ENCODE peak calls at places on chromosomes 11 and 22, in five cellular contexts. W is A549, G is fibroblast of lung, K is kidney, C is pancreas. R is an unnamed sample.
A peak's percentile ranks its signal among the peaks of the same experiment; 100 is the strongest.

GRCh38 chr11:64537876-64538275 is 53.1 kb upstream of the SLC22A12 start:
- DNase-seq in W (no peak), G (no peak), K (peak; percentile 41), C (no peak), R (no peak)

GRCh38 chr22:22098457-22099193 is 116.0 kb upstream of the TOP3B start:
- DNase-seq in W (no peak), G (no peak), K (no peak), C (no peak), R (no peak)

GRCh38 chr22:45510376-45511232 is 7.9 kb downstream of the FBLN1 start:
- DNase-seq in W (no peak), G (no peak), K (peak; percentile 45), C (no peak), R (no peak)

GRCh38 chr11:11821899-11822298 is 19.9 kb upstream of the USP47 start:
- DNase-seq in W (no peak), G (no peak), K (no peak), C (no peak), R (no peak)

GRCh38 chr11:134140961-134141490 is 72.2 kb downstream of the JAM3 start:
- DNase-seq in W (no peak), G (no peak), K (no peak), C (no peak), R (no peak)

GRCh38 chr11:88475991-88476418 is 138.5 kb upstream of the CTSC start:
- DNase-seq in W (no peak), G (no peak), K (no peak), C (no peak), R (no peak)

GRCh38 chr11:36162909-36163434 is 126.3 kb downstream of the COMMD9 start:
- DNase-seq in W (no peak), G (no peak), K (no peak), C (no peak), R (no peak)

GRCh38 chr11:12205330-12205729 is 94.9 kb downstream of the MICAL2 start:
- DNase-seq in W (no peak), G (peak; percentile 46), K (no peak), C (no peak), R (no peak)

GRCh38 chr11:13776134-13776815 is 107.8 kb downstream of the FAR1 start:
- DNase-seq in W (no peak), G (no peak), K (no peak), C (no peak), R (no peak)

GRCh38 chr11:117471776-117472175 is 144.1 kb downstream of the CEP164 start:
- DNase-seq in W (no peak), G (no peak), K (no peak), C (no peak), R (no peak)

GRCh38 chr11:48101958-48102357 is 114.7 kb upstream of the OR4B1 start:
- DNase-seq in W (no peak), G (no peak), K (no peak), C (no peak), R (no peak)

GRCh38 chr11:47330002-47330911 is 22.2 kb downstream of the MYBPC3 start:
- DNase-seq in W (no peak), G (no peak), K (no peak), C (no peak), R (no peak)

GRCh38 chr11:90556026-90556425 is 333.2 kb upstream of the CHORDC1 start:
- DNase-seq in W (no peak), G (no peak), K (no peak), C (no peak), R (no peak)

GRCh38 chr11:47756208-47756607 is 10.9 kb downstream of the FNBP4 start:
- DNase-seq in W (no peak), G (no peak), K (no peak), C (no peak), R (no peak)

GRCh38 chr11:43944761-43945311 is 2.4 kb downstream of the C11orf96 start:
- DNase-seq in W (peak; percentile 79), G (no peak), K (peak; percentile 87), C (peak; percentile 73), R (peak; percentile 75)

GRCh38 chr11:12073436-12073835 is 37.0 kb upstream of the MICAL2 start:
- DNase-seq in W (no peak), G (no peak), K (no peak), C (no peak), R (no peak)

DNA sequence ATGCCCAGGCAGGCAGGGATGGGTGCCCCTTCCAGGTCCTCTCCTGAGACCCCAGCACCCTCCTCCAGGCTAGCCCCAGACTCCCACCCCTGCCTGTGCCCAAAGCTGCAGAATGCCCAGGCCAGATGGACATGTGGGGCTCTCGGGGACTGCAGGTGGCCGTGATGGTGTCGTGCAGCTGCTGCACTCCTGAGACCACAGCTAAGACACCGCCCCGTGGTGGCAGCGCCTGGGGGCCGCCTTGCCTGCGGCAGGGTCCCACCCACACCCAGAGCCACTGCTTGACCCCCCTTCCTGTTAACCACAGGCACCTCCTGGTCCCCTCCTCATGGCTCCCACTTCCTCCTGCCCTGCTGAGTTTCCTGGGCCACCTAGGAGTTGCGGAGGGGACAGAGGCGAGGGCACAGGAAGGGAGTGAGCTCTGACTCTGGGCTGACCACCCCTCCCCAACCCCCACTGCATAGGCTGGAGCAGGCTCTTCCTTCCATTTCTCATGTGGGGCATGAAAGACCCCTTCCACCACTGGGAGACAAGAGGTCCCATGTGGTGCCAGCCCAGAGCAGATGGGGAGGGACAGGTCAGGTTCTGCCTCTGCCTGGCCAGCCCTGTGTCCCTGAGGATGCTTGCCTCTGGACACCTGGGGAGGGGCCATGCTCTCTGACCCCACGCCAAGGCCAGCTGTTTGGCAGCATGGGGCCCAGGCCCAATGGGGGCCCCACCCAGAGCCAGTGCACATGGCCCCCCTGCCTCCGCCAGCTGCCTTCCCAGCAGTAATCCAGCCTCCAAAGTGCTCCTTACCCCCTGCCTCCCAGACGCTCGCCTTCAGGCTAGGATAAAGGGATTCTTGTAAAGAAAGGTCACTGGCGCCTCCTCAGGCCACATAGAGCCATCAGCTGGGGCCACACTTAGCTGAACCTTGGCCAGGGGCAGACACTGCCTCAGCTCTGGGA is 29.3 kb downstream of the OSBPL5 start:
- DNase-seq in W (no peak), G (no peak), K (peak; percentile 58), C (no peak), R (no peak)
- TF ChIP-seq CTCF in W (no peak), G (no peak), K (no peak), C (no peak), R (no peak)

GRCh38 chr11:33891714-33892327 is at the start of gene LMO2:
- DNase-seq in W (no peak), G (no peak), K (no peak), C (no peak), R (no peak)

GRCh38 chr11:33895752-33896137 is 3.9 kb upstream of the LMO2 start:
- DNase-seq in W (no peak), G (no peak), K (no peak), C (no peak), R (no peak)

GRCh38 chr11:33892906-33893594 is 1.2 kb upstream of the LMO2 start:
- DNase-seq in W (no peak), G (no peak), K (no peak), C (no peak), R (no peak)

GRCh38 chr11:33894402-33894754 is 2.5 kb upstream of the LMO2 start:
- DNase-seq in W (no peak), G (no peak), K (no peak), C (no peak), R (no peak)

DNA sequence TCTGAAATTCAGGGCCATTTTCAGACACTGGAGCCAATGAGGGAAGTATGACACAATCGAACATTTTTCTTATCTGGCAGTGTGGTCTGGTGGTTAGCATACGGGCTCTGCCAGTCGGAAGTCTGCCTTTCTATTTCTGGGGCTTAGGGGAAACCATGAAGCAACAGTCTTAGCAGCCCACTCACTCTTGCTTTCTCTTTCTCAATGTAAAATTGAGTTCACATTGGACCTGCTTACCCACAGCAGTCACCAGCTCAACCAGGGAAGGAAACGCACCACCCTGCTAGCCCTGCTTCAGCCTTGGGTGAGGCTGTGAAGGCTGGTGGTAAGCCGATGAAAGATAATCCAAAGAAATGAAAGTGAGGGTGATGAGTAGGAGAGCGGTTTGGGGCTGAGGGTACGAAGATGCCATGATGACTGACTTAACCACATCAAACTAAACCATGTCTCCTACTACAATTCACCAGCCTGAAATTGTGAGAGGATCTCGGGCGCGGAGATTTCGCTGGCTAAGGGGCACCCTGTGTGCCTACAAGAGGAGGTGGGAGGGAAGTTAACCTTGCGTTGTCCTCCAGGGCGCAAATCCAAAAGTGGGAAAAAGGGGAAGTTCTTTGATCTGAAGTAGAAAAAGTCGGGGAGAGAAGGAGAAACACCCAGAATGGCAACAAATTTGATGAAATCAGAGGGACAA is 2.0 kb upstream of the LMO2 start:
- DNase-seq in W (no peak), G (no peak), K (no peak), C (no peak), R (no peak)
- H3K4me3 ChIP-seq in W (no peak overlapping the region), G (no peak overlapping the region), K (no peak overlapping the region), C (peak overlapping the region; percentile 1), R (peak overlapping the region; percentile 26)

GRCh38 chr11:62217191-62217748 is 8.8 kb downstream of the SCGB2A1 start:
- DNase-seq in W (no peak), G (peak; percentile 9), K (no peak), C (no peak), R (no peak)
- TF ChIP-seq CTCF in W (peak; percentile 76), G (no peak), K (peak; percentile 22), C (peak; percentile 18), R (no peak)

GRCh38 chr11:86497310-86497709 is 122.6 kb downstream of the CCDC81 start:
- DNase-seq in W (no peak), G (no peak), K (no peak), C (no peak), R (no peak)

GRCh38 chr11:86492370-86493030 is 117.8 kb downstream of the CCDC81 start:
- DNase-seq in W (no peak), G (no peak), K (no peak), C (no peak), R (no peak)

GRCh38 chr11:86491048-86491447 is 116.4 kb downstream of the CCDC81 start:
- DNase-seq in W (no peak), G (no peak), K (no peak), C (no peak), R (no peak)

GRCh38 chr11:86497836-86498235 is 123.1 kb downstream of the CCDC81 start:
- DNase-seq in W (no peak), G (no peak), K (no peak), C (no peak), R (no peak)

GRCh38 chr11:86495341-86495740 is 120.7 kb downstream of the CCDC81 start:
- DNase-seq in W (no peak), G (no peak), K (no peak), C (no peak), R (no peak)
- H3K4me3 ChIP-seq in W (no peak overlapping the region), G (no peak overlapping the region), K (no peak overlapping the region), C (no peak overlapping the region), R (no peak overlapping the region)

GRCh38 chr11:102935514-102935913 is 20.0 kb downstream of the MMP13 start:
- DNase-seq in W (no peak), G (no peak), K (no peak), C (no peak), R (no peak)
- TF ChIP-seq CTCF in W (no peak), G (no peak), K (no peak), C (no peak), R (no peak)

GRCh38 chr11:124646148-124646547 is 23.5 kb downstream of the TBRG1 start:
- DNase-seq in W (no peak), G (no peak), K (no peak), C (no peak), R (no peak)
- H3K4me3 ChIP-seq in W (no peak overlapping the region), G (no peak overlapping the region), K (no peak overlapping the region), C (no peak overlapping the region), R (no peak overlapping the region)